ENCODE peak calls at places on chromosomes 1 and 21, in seven cellular contexts. One of them, this sample, is unnamed.

GRCh38 chr1:46642091-46642680 is 25.6 kb upstream of the MOB3C start:
- DNase-seq in IMR-90: no peak
- DNase-seq in H9: no peak
- DNase-seq in H1: no peak
- DNase-seq in neuronal stem cell: no peak
- DNase-seq in mesendoderm: no peak
- DNase-seq in mesenchymal stem cell: no peak
- DNase-seq in this sample: no peak

GRCh38 chr1:91774520-91775203 is 111.3 kb downstream of the TGFBR3 start:
- DNase-seq in H1: no peak
- DNase-seq in IMR-90: peak
- DNase-seq in mesenchymal stem cell: no peak
- DNase-seq in neuronal stem cell: no peak
- DNase-seq in mesendoderm: no peak
- DNase-seq in H9: no peak
- DNase-seq in this sample: no peak

GRCh38 chr1:51344602-51345299 is 14.4 kb upstream of the TTC39A start:
- DNase-seq in mesendoderm: peak
- DNase-seq in neuronal stem cell: no peak
- DNase-seq in H1: peak
- DNase-seq in mesenchymal stem cell: no peak
- DNase-seq in IMR-90: no peak
- DNase-seq in H9: peak
- DNase-seq in this sample: peak

GRCh38 chr1:18875107-18875795 is 15.8 kb upstream of the TAS1R2 start:
- DNase-seq in neuronal stem cell: peak
- DNase-seq in H1: peak
- DNase-seq in IMR-90: peak
- DNase-seq in H9: peak
- DNase-seq in mesendoderm: peak
- DNase-seq in mesenchymal stem cell: peak
- DNase-seq in this sample: peak

GRCh38 chr1:20903452-20903851 is 116.3 kb upstream of the HP1BP3 start:
- DNase-seq in IMR-90: no peak
- DNase-seq in mesendoderm: peak
- DNase-seq in H9: no peak
- DNase-seq in mesenchymal stem cell: peak
- DNase-seq in neuronal stem cell: no peak
- DNase-seq in H1: no peak
- DNase-seq in this sample: no peak

GRCh38 chr1:75233302-75233929 is 99.2 kb downstream of the LHX8 start:
- DNase-seq in H1: no peak
- DNase-seq in H9: no peak
- DNase-seq in mesendoderm: peak
- DNase-seq in IMR-90: peak
- DNase-seq in mesenchymal stem cell: peak
- DNase-seq in neuronal stem cell: peak
- DNase-seq in this sample: peak

GRCh38 chr1:187839873-187840272 is 1011.1 kb downstream of the PLA2G4A start:
- DNase-seq in mesendoderm: no peak
- DNase-seq in neuronal stem cell: no peak
- DNase-seq in H9: no peak
- DNase-seq in H1: no peak
- DNase-seq in mesenchymal stem cell: no peak
- DNase-seq in IMR-90: no peak
- DNase-seq in this sample: no peak

GRCh38 chr1:172350781-172351180 is 69.7 kb upstream of the C1orf105 start:
- DNase-seq in mesendoderm: no peak
- DNase-seq in neuronal stem cell: no peak
- DNase-seq in IMR-90: no peak
- DNase-seq in mesenchymal stem cell: peak
- DNase-seq in H1: no peak
- DNase-seq in H9: no peak
- DNase-seq in this sample: no peak

GRCh38 chr1:109719337-109719837 is 7.3 kb downstream of the GSTM5 start:
- DNase-seq in mesendoderm: no peak
- DNase-seq in mesenchymal stem cell: peak
- DNase-seq in neuronal stem cell: no peak
- DNase-seq in IMR-90: peak
- DNase-seq in H9: no peak
- DNase-seq in H1: no peak
- DNase-seq in this sample: no peak

GRCh38 chr1:95233321-95233736 is 681 bp upstream of the RWDD3 start:
- DNase-seq in mesendoderm: peak
- DNase-seq in neuronal stem cell: peak
- DNase-seq in H1: peak
- DNase-seq in mesenchymal stem cell: peak
- DNase-seq in H9: no peak
- DNase-seq in IMR-90: peak
- DNase-seq in this sample: peak

GRCh38 chr1:228513244-228513900 is 26.2 kb downstream of the RNF187 start:
- DNase-seq in neuronal stem cell: no peak
- DNase-seq in mesendoderm: no peak
- DNase-seq in IMR-90: no peak
- DNase-seq in H9: no peak
- DNase-seq in H1: no peak
- DNase-seq in mesenchymal stem cell: no peak
- DNase-seq in this sample: no peak

GRCh38 chr1:105591681-105592080 is 1464.8 kb upstream of the PRMT6 start:
- DNase-seq in IMR-90: no peak
- DNase-seq in neuronal stem cell: no peak
- DNase-seq in mesendoderm: no peak
- DNase-seq in H9: no peak
- DNase-seq in H1: no peak
- DNase-seq in mesenchymal stem cell: no peak
- DNase-seq in this sample: no peak

GRCh38 chr1:205568469-205569361 is 63.1 kb downstream of the ELK4 start:
- DNase-seq in neuronal stem cell: no peak
- DNase-seq in mesenchymal stem cell: no peak
- DNase-seq in H1: peak
- DNase-seq in H9: no peak
- DNase-seq in mesendoderm: no peak
- DNase-seq in IMR-90: no peak
- DNase-seq in this sample: no peak

GRCh38 chr1:86429830-86430229 is 5.9 kb downstream of the CLCA2 start:
- DNase-seq in mesenchymal stem cell: peak
- DNase-seq in IMR-90: peak
- DNase-seq in H9: no peak
- DNase-seq in mesendoderm: no peak
- DNase-seq in neuronal stem cell: no peak
- DNase-seq in H1: no peak
- DNase-seq in this sample: peak

GRCh38 chr1:240947438-240948224 is 335.7 kb upstream of the GREM2 start:
- DNase-seq in mesenchymal stem cell: no peak
- DNase-seq in neuronal stem cell: no peak
- DNase-seq in mesendoderm: no peak
- DNase-seq in H9: no peak
- DNase-seq in IMR-90: no peak
- DNase-seq in H1: no peak
- DNase-seq in this sample: no peak

GRCh38 chr1:181081399-181081798 is 7.1 kb upstream of the IER5 start:
- DNase-seq in H9: no peak
- DNase-seq in mesenchymal stem cell: no peak
- DNase-seq in IMR-90: no peak
- DNase-seq in neuronal stem cell: no peak
- DNase-seq in mesendoderm: no peak
- DNase-seq in H1: no peak
- DNase-seq in this sample: no peak

GRCh38 chr21:38965910-38966504 is 160.3 kb downstream of the ETS2 start:
- DNase-seq in IMR-90: peak
- DNase-seq in mesenchymal stem cell: peak
- DNase-seq in H9: peak
- DNase-seq in H1: peak
- DNase-seq in mesendoderm: peak
- DNase-seq in neuronal stem cell: no peak
- DNase-seq in this sample: peak

GRCh38 chr1:244801246-244801645 is 34.2 kb upstream of the COX20 start:
- DNase-seq in mesendoderm: peak
- DNase-seq in IMR-90: peak
- DNase-seq in H1: no peak
- DNase-seq in H9: no peak
- DNase-seq in mesenchymal stem cell: peak
- DNase-seq in neuronal stem cell: no peak
- DNase-seq in this sample: peak

GRCh38 chr1:154736840-154737239 is 128.9 kb upstream of the ADAR start:
- DNase-seq in IMR-90: peak
- DNase-seq in H1: no peak
- DNase-seq in mesenchymal stem cell: peak
- DNase-seq in neuronal stem cell: no peak
- DNase-seq in H9: no peak
- DNase-seq in mesendoderm: no peak
- DNase-seq in this sample: no peak

GRCh38 chr1:59015708-59016107 is 231.9 kb upstream of the JUN start:
- DNase-seq in H1: no peak
- DNase-seq in IMR-90: peak
- DNase-seq in mesenchymal stem cell: peak
- DNase-seq in H9: no peak
- DNase-seq in neuronal stem cell: no peak
- DNase-seq in mesendoderm: peak
- DNase-seq in this sample: peak

DNA sequence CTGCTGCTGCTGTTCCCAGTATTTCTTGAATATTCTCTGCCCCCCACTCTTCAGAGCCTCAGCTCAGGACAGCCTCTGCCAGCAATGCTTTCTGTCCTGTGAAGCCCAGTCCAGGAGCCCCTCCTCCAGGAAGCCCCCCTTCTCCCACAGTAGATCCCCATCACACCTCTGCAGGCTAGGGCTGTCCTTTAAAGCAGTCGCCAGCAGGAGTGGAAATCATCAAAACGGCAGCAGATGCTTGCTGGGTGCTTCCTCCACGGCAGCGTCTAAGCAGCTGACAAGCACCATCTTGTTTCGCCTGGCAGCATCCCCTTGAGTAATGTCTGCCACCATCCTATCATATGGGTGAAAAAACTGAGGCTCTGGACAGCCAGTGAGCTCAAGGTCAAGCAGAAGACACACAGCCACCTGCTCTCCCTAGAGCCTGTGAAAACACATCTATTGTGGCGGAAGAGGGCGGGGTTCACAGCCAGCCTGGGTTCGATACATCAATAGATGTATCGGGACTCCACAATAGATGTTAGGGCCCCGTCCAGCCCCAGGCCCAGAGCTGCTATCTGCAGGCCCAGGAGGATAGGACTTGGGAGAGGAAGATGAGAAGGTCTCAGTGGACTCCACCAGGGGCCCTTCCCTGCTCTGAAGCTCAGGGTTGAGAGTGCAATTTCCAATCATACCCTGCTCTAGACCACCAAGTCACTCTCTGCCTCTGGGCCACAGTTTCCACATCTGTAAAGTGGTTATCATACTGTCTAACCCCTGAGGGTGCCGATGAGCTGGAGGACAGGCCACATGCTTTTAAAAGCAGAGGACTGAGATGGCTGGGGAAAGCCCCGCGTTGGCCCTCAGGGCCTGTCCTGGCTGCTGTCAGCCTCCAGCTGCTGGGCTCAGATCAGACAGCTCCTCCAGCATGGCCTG is 17.5 kb downstream of the RUNX3 start:
- DNase-seq in neuronal stem cell: no peak
- DNase-seq in mesenchymal stem cell: peak
- DNase-seq in H1: no peak
- DNase-seq in H9: no peak
- DNase-seq in mesendoderm: no peak
- DNase-seq in IMR-90: no peak
- DNase-seq in this sample: peak
- H3K27ac ChIP-seq in neuronal stem cell: no peak
- H3K27ac ChIP-seq in mesenchymal stem cell: no peak
- H3K27ac ChIP-seq in H1: no peak
- H3K27ac ChIP-seq in H9: no peak
- H3K27ac ChIP-seq in mesendoderm: no peak
- H3K27ac ChIP-seq in IMR-90: no peak
- H3K27ac ChIP-seq in this sample: no peak

GRCh38 chr1:168090395-168090794 is 46.3 kb downstream of the GPR161 start:
- DNase-seq in IMR-90: no peak
- DNase-seq in mesendoderm: no peak
- DNase-seq in H9: no peak
- DNase-seq in mesenchymal stem cell: no peak
- DNase-seq in neuronal stem cell: no peak
- DNase-seq in H1: no peak
- DNase-seq in this sample: no peak

GRCh38 chr1:168092566-168093355 is 44.0 kb downstream of the GPR161 start:
- DNase-seq in mesenchymal stem cell: peak
- DNase-seq in neuronal stem cell: no peak
- DNase-seq in H1: no peak
- DNase-seq in mesendoderm: peak
- DNase-seq in H9: peak
- DNase-seq in IMR-90: no peak
- DNase-seq in this sample: peak

GRCh38 chr1:168091063-168091462 is 45.7 kb downstream of the GPR161 start:
- DNase-seq in neuronal stem cell: no peak
- DNase-seq in IMR-90: no peak
- DNase-seq in H1: peak
- DNase-seq in mesendoderm: no peak
- DNase-seq in H9: no peak
- DNase-seq in mesenchymal stem cell: no peak
- DNase-seq in this sample: no peak

GRCh38 chr1:168092151-168092550 is 44.6 kb downstream of the GPR161 start:
- DNase-seq in neuronal stem cell: no peak
- DNase-seq in mesendoderm: no peak
- DNase-seq in H9: no peak
- DNase-seq in mesenchymal stem cell: no peak
- DNase-seq in H1: peak
- DNase-seq in IMR-90: no peak
- DNase-seq in this sample: no peak

DNA sequence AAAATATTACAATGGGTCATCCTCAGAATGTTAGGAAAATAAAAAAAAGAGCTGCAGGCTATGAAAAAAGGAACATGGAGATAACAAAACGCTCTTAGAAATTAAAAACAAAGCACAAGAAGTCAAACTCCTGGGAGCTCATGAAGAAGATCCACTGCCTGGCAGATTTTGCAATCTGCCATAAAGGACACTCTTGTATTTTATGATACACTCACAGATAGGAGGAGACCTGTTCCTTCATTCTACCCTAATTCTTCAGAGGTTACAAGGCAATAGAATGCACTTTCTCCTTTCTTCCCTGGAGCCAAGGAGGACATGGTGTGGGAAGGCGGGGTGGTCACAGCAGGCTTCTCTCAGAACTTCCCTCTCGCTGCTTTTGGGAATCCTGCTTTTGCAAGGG is 45.0 kb downstream of the GPR161 start:
- DNase-seq in H1: no peak
- DNase-seq in mesendoderm: no peak
- DNase-seq in IMR-90: no peak
- DNase-seq in mesenchymal stem cell: no peak
- DNase-seq in H9: no peak
- DNase-seq in neuronal stem cell: no peak
- DNase-seq in this sample: no peak
- H3K18ac ChIP-seq in H1: no peak
- H3K18ac ChIP-seq in mesendoderm: no peak
- H3K18ac ChIP-seq in IMR-90: no peak
- H3K18ac ChIP-seq in mesenchymal stem cell: no peak
- H3K18ac ChIP-seq in H9: no peak
- H3K18ac ChIP-seq in neuronal stem cell: no peak
- H3K18ac ChIP-seq in this sample: no peak

GRCh38 chr1:243264718-243265117 is 8.9 kb downstream of the SDCCAG8 start:
- DNase-seq in H9: no peak
- DNase-seq in IMR-90: peak
- DNase-seq in H1: no peak
- DNase-seq in mesenchymal stem cell: peak
- DNase-seq in neuronal stem cell: no peak
- DNase-seq in mesendoderm: peak
- DNase-seq in this sample: peak
- H3K27ac ChIP-seq in H9: no peak
- H3K27ac ChIP-seq in IMR-90: peak
- H3K27ac ChIP-seq in H1: no peak
- H3K27ac ChIP-seq in mesenchymal stem cell: peak
- H3K27ac ChIP-seq in neuronal stem cell: no peak
- H3K27ac ChIP-seq in mesendoderm: no peak
- H3K27ac ChIP-seq in this sample: no peak

GRCh38 chr1:29896791-29897725 is 660.7 kb downstream of the PTPRU start:
- DNase-seq in H1: no peak
- DNase-seq in mesenchymal stem cell: no peak
- DNase-seq in IMR-90: no peak
- DNase-seq in neuronal stem cell: no peak
- DNase-seq in mesendoderm: peak
- DNase-seq in H9: no peak
- DNase-seq in this sample: peak
- H3K18ac ChIP-seq in H1: no peak
- H3K18ac ChIP-seq in mesenchymal stem cell: no peak
- H3K18ac ChIP-seq in IMR-90: no peak
- H3K18ac ChIP-seq in neuronal stem cell: no peak
- H3K18ac ChIP-seq in mesendoderm: no peak
- H3K18ac ChIP-seq in H9: no peak
- H3K18ac ChIP-seq in this sample: no peak